ENCODE peak calls at places on chromosome 7, in four cellular contexts. I is CD8-positive, alpha-beta memory T cell; E is immature natural killer cell; S is SW 1271. B is an unnamed sample.

GRCh38 chr7:7349156-7349555 is 166.8 kb downstream of the C1GALT1 start:
- DNase-seq in S (no peak), I (no peak), E (no peak), B (no peak)

GRCh38 chr7:151769189-151769821 is 107.6 kb downstream of the PRKAG2 start:
- DNase-seq in E (peak), I (peak), S (no peak), B (no peak)

GRCh38 chr7:120353171-120353570 is 80.2 kb downstream of the KCND2 start:
- DNase-seq in S (no peak), E (no peak), I (no peak), B (no peak)

GRCh38 chr7:155323001-155323638 is 25.4 kb downstream of the INSIG1 start:
- DNase-seq in E (no peak), S (no peak), I (no peak), B (no peak)

GRCh38 chr7:146115665-146116451 is 743 bp upstream of the CNTNAP2 start:
- DNase-seq in S (no peak), I (no peak), E (no peak), B (no peak)

GRCh38 chr7:27697861-27698430 is 35.3 kb upstream of the HIBADH start:
- DNase-seq in I (no peak), E (no peak), S (no peak), B (no peak)

GRCh38 chr7:35356495-35356894 is 102.6 kb upstream of the TBX20 start:
- DNase-seq in S (no peak), I (no peak), E (no peak), B (no peak)

GRCh38 chr7:131521651-131522163 is 34.7 kb downstream of the PODXL start:
- DNase-seq in S (no peak), I (no peak), E (no peak), B (no peak)

GRCh38 chr7:152579070-152579469 is 96.9 kb downstream of the XRCC2 start:
- DNase-seq in S (no peak), E (no peak), I (no peak), B (no peak)

GRCh38 chr7:83588602-83589240 is 60.2 kb downstream of the SEMA3E start:
- DNase-seq in E (no peak), S (no peak), I (no peak), B (no peak)